ENCODE peak calls at places on chromosome 11, in nine cellular contexts. L is astrocyte, C is GM23338, J is A673, Y is left ventricle myocardium inferior, T is HL-60, E is A549, G is cardiac muscle cell, A is transverse colon. D is an unnamed sample.

GRCh38 chr11:76214968-76215548 is 8.8 kb upstream of the WNT11 start:
- DNase-seq in C (no peak), A (no peak), T (peak; percentile 43), E (no peak), Y (peak; percentile 3), L (no peak), J (no peak), G (no peak), D (no peak)

GRCh38 chr11:126072141-126072741 is 9.6 kb upstream of the CDON start:
- DNase-seq in J (peak; percentile 85), L (peak; percentile 45), G (no peak), Y (no peak), A (no peak), T (no peak), E (no peak), C (peak; percentile 56), D (peak; percentile 33)

GRCh38 chr11:73388241-73389133 is 12.3 kb downstream of the RELT start:
- DNase-seq in C (peak; percentile 32), J (no peak), T (peak; percentile 94), E (no peak), Y (peak; percentile 70), A (peak; percentile 36), G (peak; percentile 40), L (no peak), D (no peak)

GRCh38 chr11:109605006-109605405 is 183.0 kb downstream of the C11orf87 start:
- DNase-seq in A (no peak), G (no peak), J (no peak), C (no peak), L (no peak), T (no peak), Y (no peak), E (no peak), D (no peak)

GRCh38 chr11:134460881-134461280 is 48.8 kb upstream of the B3GAT1 start:
- DNase-seq in C (no peak), E (no peak), Y (no peak), A (no peak), G (no peak), L (no peak), J (no peak), T (no peak), D (no peak)

GRCh38 chr11:8030526-8031247 is 43.5 kb downstream of the EIF3F start:
- DNase-seq in C (no peak), T (no peak), G (no peak), J (no peak), L (no peak), A (no peak), E (no peak), Y (no peak), D (no peak)

GRCh38 chr11:128908391-128909246 is 17.5 kb downstream of the KCNJ5 start:
- DNase-seq in L (peak; percentile 70), G (no peak), Y (peak; percentile 73), C (no peak), J (no peak), A (peak; percentile 63), E (peak; percentile 12), T (peak; percentile 35), D (peak; percentile 65)

GRCh38 chr11:126346586-126346940 is 8.9 kb upstream of the ST3GAL4 start:
- DNase-seq in E (no peak), A (no peak), C (peak; percentile 53), L (no peak), G (no peak), T (no peak), J (no peak), Y (no peak), D (no peak)

DNA sequence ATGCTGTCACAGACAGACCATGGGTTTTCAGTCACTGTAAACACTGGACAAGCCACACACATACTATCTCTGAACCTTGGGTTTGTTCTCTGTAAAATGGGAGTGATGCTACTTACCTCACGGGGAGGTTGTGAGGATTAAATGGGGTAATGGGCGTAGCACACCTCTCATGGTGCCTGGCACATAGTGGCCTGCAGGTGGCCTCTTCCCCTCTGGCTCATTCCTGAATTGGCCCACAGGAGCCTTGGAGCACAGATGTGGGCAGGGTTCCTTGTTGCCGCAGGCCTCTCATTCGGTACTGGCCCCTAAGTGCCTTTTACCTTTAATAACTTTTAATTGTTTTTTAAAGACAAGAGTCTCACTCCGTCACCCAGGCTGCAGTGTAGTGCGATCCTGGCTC is 11.7 kb downstream of the MICAL2 start:
- DNase-seq in A (no peak), G (no peak), C (peak; percentile 82), E (peak; percentile 50), T (no peak), J (peak; percentile 14), Y (no peak), L (no peak), D (peak; percentile 31)
- TF ChIP-seq CTCF in A (peak; percentile 60), G (peak; percentile 49), C (peak; percentile 79), E (peak; percentile 35), T (peak; percentile 12), J (peak; percentile 37), Y (peak; percentile 50), L (peak; percentile 46), D (peak; percentile 33)

GRCh38 chr11:406796-407650 is 7.8 kb downstream of the SIGIRR start:
- DNase-seq in E (peak; percentile 90), G (peak; percentile 84), A (peak; percentile 89), J (peak; percentile 76), T (peak; percentile 84), C (peak; percentile 96), L (peak; percentile 52), Y (peak; percentile 83), D (no peak)

GRCh38 chr11:404551-405264 is 10.1 kb downstream of the SIGIRR start:
- DNase-seq in T (no peak), J (no peak), A (no peak), Y (no peak), G (no peak), L (no peak), C (no peak), E (no peak), D (no peak)

GRCh38 chr11:403761-404431 is 9.9 kb downstream of the PKP3 start:
- DNase-seq in G (no peak), T (no peak), E (no peak), Y (no peak), L (no peak), J (no peak), A (no peak), C (no peak), D (no peak)

GRCh38 chr11:405976-406795 is 8.6 kb downstream of the SIGIRR start:
- DNase-seq in T (no peak), A (no peak), L (no peak), C (no peak), J (no peak), Y (no peak), G (no peak), E (no peak), D (no peak)

DNA sequence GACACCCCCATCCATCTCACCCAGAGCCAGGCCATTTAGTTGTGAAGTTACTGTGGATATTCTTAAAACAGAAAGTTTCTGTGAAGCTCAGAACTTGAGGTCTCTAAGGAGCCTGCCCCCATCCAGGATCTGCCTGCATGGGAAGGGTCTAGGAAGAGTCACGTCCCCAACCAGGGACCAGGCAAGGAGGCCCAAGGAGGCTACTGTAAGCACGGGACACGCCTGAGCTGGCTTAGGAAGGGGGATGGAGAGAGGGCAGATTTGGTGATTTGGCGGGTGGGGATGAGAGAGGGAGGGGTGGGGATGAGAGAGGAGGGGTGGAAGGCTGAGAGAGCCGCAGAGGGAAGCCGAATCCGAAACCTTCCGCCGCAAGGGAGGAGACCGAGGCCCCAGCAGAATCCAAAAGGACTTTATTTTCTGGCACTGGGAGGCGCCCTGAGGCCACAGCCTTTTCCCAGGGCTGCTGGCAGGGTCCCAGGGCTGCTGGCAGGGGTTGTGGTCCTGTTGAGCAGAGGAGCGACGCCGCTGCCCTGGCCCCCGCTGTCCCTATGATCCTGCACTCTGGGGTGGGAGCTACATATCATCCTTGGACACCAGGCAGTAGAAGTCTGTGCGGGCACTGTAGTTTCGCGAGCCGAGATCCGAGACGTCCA is 9.3 kb downstream of the SIGIRR start:
- DNase-seq in E (no peak), T (no peak), C (no peak), G (no peak), A (no peak), Y (peak; percentile 53), J (no peak), L (no peak), D (no peak)
- TF ChIP-seq CTCF in E (peak; percentile 8), T (no peak), C (peak; percentile 56), G (no peak), A (no peak), Y (no peak), J (no peak), L (no peak), D (no peak)

GRCh38 chr11:29527391-29527936 is 489.4 kb downstream of the KCNA4 start:
- DNase-seq in T (peak; percentile 91), E (peak; percentile 65), L (peak; percentile 73), J (peak; percentile 62), A (no peak), C (peak; percentile 19), G (no peak), Y (no peak), D (peak; percentile 60)
- TF ChIP-seq CTCF in T (peak; percentile 81), E (peak; percentile 27), L (peak; percentile 64), J (peak; percentile 57), A (no peak), C (peak; percentile 32), G (peak; percentile 63), Y (peak; percentile 52), D (peak; percentile 44)

GRCh38 chr11:17564687-17565042 is 17.6 kb downstream of the OTOG start:
- DNase-seq in E (peak; percentile 10), G (no peak), L (no peak), Y (no peak), A (no peak), T (no peak), C (peak; percentile 64), J (peak; percentile 6), D (no peak)
- TF ChIP-seq CTCF in E (peak; percentile 21), G (peak; percentile 15), L (peak; percentile 17), Y (no peak), A (no peak), T (no peak), C (peak; percentile 68), J (peak; percentile 40), D (peak; percentile 32)

GRCh38 chr11:74506823-74507222 is 13.3 kb upstream of the LIPT2 start:
- DNase-seq in T (no peak), J (no peak), Y (no peak), C (no peak), A (no peak), E (no peak), G (no peak), L (no peak), D (no peak)

GRCh38 chr11:74505911-74506310 is 12.4 kb upstream of the LIPT2 start:
- DNase-seq in Y (no peak), L (no peak), E (no peak), G (no peak), C (no peak), T (no peak), A (no peak), J (no peak), D (no peak)

GRCh38 chr11:74507582-74507981 is 14.1 kb upstream of the LIPT2 start:
- DNase-seq in A (no peak), C (no peak), Y (no peak), L (no peak), J (no peak), T (peak; percentile 48), G (no peak), E (no peak), D (no peak)

GRCh38 chr11:74504100-74504691 is 10.7 kb upstream of the LIPT2 start:
- DNase-seq in E (peak; percentile 28), L (no peak), A (no peak), Y (no peak), G (no peak), C (no peak), J (peak; percentile 22), T (no peak), D (no peak)
- TF ChIP-seq CTCF in E (no peak), L (no peak), A (no peak), Y (no peak), G (no peak), C (no peak), J (no peak), T (no peak), D (no peak)